ENCODE peak calls at places on chromosomes 7 and 10, in eight cellular contexts. C, Q, T, G, L, E, B and X are unnamed samples.

GRCh38 chr7:45713669-45714520 is 139.7 kb downstream of the ADCY1 start:
- DNase-seq in C (no peak), Q (no peak), T (no peak), G (no peak), L (no peak), E (no peak), B (no peak), X (no peak)

GRCh38 chr7:99014113-99014985 is 129.6 kb downstream of the SMURF1 start:
- DNase-seq in C (no peak), Q (no peak), T (no peak), G (no peak), L (no peak), E (no peak), B (no peak), X (no peak)

GRCh38 chr10:103457896-103458583 is 660 bp downstream of the CALHM1 start:
- DNase-seq in C (no peak), Q (no peak), T (no peak), G (no peak), L (no peak), E (no peak), B (no peak), X (no peak)

GRCh38 chr7:130982160-130982638 is 248.2 kb upstream of the KLF14 start:
- DNase-seq in C (no peak), Q (no peak), T (no peak), G (no peak), L (peak; percentile 63), E (peak; percentile 55), B (no peak), X (no peak)

GRCh38 chr7:99822731-99823718 is 4.8 kb upstream of the CYP3A43 start:
- DNase-seq in C (no peak), Q (no peak), T (no peak), G (no peak), L (no peak), E (no peak), B (peak; percentile 6), X (no peak)

GRCh38 chr7:115097175-115097671 is 175.3 kb downstream of the MDFIC start:
- DNase-seq in C (no peak), Q (no peak), T (peak; percentile 35), G (no peak), L (no peak), E (peak; percentile 61), B (peak; percentile 5), X (no peak)

GRCh38 chr7:72161534-72161933 is 250.6 kb downstream of the CALN1 start:
- DNase-seq in C (peak; percentile 74), Q (no peak), T (no peak), G (no peak), L (no peak), E (no peak), B (no peak), X (no peak)

GRCh38 chr7:97499204-97499603 is 232.7 kb upstream of the TAC1 start:
- DNase-seq in C (peak; percentile 51), Q (no peak), T (no peak), G (no peak), L (peak; percentile 56), E (peak; percentile 19), B (peak; percentile 49), X (no peak)

GRCh38 chr7:78130443-78131200 is 332.0 kb downstream of the PHTF2 start:
- DNase-seq in C (no peak), Q (no peak), T (no peak), G (peak; percentile 55), L (no peak), E (no peak), B (no peak), X (no peak)

GRCh38 chr10:77195101-77195500 is 442.5 kb downstream of the KCNMA1 start:
- DNase-seq in C (no peak), Q (peak; percentile 50), T (peak; percentile 56), G (no peak), L (peak; percentile 69), E (peak; percentile 79), B (no peak), X (no peak)

GRCh38 chr10:21527634-21528451 is 2.4 kb upstream of the SKIDA1 start:
- DNase-seq in C (no peak), Q (no peak), T (no peak), G (no peak), L (peak; percentile 76), E (peak; percentile 53), B (no peak), X (no peak)

GRCh38 chr7:20395494-20395893 is 64.8 kb downstream of the ITGB8 start:
- DNase-seq in C (no peak), Q (no peak), T (no peak), G (no peak), L (no peak), E (no peak), B (no peak), X (no peak)
- TF ChIP-seq CTCF in C (no peak), Q (no peak), T (no peak), G (no peak), L (no peak), E (no peak), B (no peak), X (no peak)

GRCh38 chr7:38748056-38748610 is 117.0 kb upstream of the AMPH start:
- DNase-seq in C (no peak), Q (no peak), T (no peak), G (no peak), L (peak; percentile 38), E (peak; percentile 45), B (peak; percentile 19), X (no peak)
- TF ChIP-seq CTCF in C (no peak), Q (peak; percentile 29), T (peak; percentile 43), G (no peak), L (peak; percentile 55), E (peak; percentile 60), B (peak; percentile 59), X (no peak)

GRCh38 chr7:92682767-92683539 is 92.8 kb upstream of the FAM133B start:
- DNase-seq in C (no peak), Q (no peak), T (no peak), G (no peak), L (no peak), E (peak; percentile 67), B (no peak), X (no peak)

GRCh38 chr7:92682324-92682723 is 92.1 kb upstream of the FAM133B start:
- DNase-seq in C (no peak), Q (no peak), T (no peak), G (no peak), L (no peak), E (no peak), B (no peak), X (no peak)

GRCh38 chr7:92681633-92682032 is 91.4 kb upstream of the FAM133B start:
- DNase-seq in C (no peak), Q (no peak), T (no peak), G (no peak), L (no peak), E (no peak), B (no peak), X (no peak)

GRCh38 chr7:92678291-92678920 is 88.2 kb upstream of the FAM133B start:
- DNase-seq in C (no peak), Q (no peak), T (no peak), G (no peak), L (no peak), E (no peak), B (no peak), X (no peak)

DNA sequence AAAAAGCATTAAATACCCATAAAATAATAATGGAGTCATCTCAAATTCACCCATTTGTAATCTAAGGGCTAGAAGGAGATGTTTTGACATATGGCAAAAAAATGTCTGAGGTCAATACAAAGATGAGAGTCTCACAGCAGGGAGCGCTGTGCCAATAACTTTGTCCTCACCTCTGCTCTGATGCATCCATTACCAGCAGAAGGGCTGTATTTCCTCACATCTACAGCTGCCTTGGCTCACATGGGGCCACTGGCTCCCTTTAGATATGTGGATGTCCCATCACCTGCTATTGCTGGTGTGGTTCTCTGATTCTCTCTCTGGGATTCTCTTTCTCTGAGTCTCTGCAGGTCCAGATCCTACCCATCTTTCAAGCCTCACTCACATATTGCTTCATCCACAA is 90.3 kb upstream of the FAM133B start:
- DNase-seq in C (no peak), Q (no peak), T (no peak), G (no peak), L (no peak), E (no peak), B (no peak), X (no peak)
- TF ChIP-seq CTCF in C (no peak), Q (no peak), T (no peak), G (no peak), L (no peak), E (no peak), B (no peak), X (no peak)

GRCh38 chr10:112775347-112775746 is 174.7 kb upstream of the TCF7L2 start:
- DNase-seq in C (no peak), Q (no peak), T (no peak), G (no peak), L (peak; percentile 13), E (peak; percentile 46), B (no peak), X (no peak)
- TF ChIP-seq CTCF in C (no peak), Q (no peak), T (peak; percentile 37), G (no peak), L (no peak), E (no peak), B (no peak), X (no peak)

GRCh38 chr10:97539523-97540200 is 32.9 kb upstream of the ANKRD2 start:
- DNase-seq in C (peak; percentile 74), Q (no peak), T (peak; percentile 61), G (no peak), L (no peak), E (peak; percentile 97), B (no peak), X (no peak)
- TF ChIP-seq CTCF in C (no peak), Q (no peak), T (peak; percentile 42), G (no peak), L (no peak), E (peak; percentile 43), B (no peak), X (peak; percentile 13)

GRCh38 chr10:12717981-12718707 is 283.4 kb downstream of the CCDC3 start:
- DNase-seq in C (no peak), Q (no peak), T (no peak), G (no peak), L (no peak), E (peak; percentile 31), B (peak; percentile 31), X (no peak)
- TF ChIP-seq CTCF in C (no peak), Q (peak; percentile 17), T (peak; percentile 18), G (no peak), L (peak; percentile 50), E (no peak), B (no peak), X (no peak)

GRCh38 chr10:49700997-49701396 is 21.5 kb downstream of the C10orf53 start:
- DNase-seq in C (peak; percentile 37), Q (no peak), T (no peak), G (no peak), L (no peak), E (no peak), B (no peak), X (no peak)
- TF ChIP-seq CTCF in C (no peak), Q (no peak), T (no peak), G (no peak), L (no peak), E (no peak), B (no peak), X (no peak)